ENCODE peak calls at places on chromosomes 13 and 19, in four cellular contexts. One of them, this sample, is unnamed.

GRCh38 chr13:34640179-34640929 is 301.7 kb upstream of the NBEA start:
- DNase-seq in upper lobe of right lung: no peak
- DNase-seq in SK-N-SH: no peak
- DNase-seq in GM23338: no peak
- DNase-seq in this sample: no peak

GRCh38 chr19:13978306-13978705 is 26.0 kb downstream of the DCAF15 start:
- DNase-seq in upper lobe of right lung: peak; percentile 87
- DNase-seq in SK-N-SH: peak; percentile 81
- DNase-seq in GM23338: peak; percentile 99
- DNase-seq in this sample: no peak

GRCh38 chr13:110540871-110541525 is 20.5 kb downstream of the RAB20 start:
- DNase-seq in upper lobe of right lung: no peak
- DNase-seq in SK-N-SH: no peak
- DNase-seq in GM23338: no peak
- DNase-seq in this sample: no peak

GRCh38 chr19:32581704-32582164 is 744 bp downstream of the PDCD5 start:
- DNase-seq in upper lobe of right lung: no peak
- DNase-seq in SK-N-SH: peak; percentile 55
- DNase-seq in GM23338: peak; percentile 53
- DNase-seq in this sample: no peak

GRCh38 chr19:42466521-42467436 is 24.0 kb upstream of the CXCL17 start:
- DNase-seq in upper lobe of right lung: no peak
- DNase-seq in SK-N-SH: no peak
- DNase-seq in GM23338: no peak
- DNase-seq in this sample: no peak

GRCh38 chr13:48437381-48437780 is 24.5 kb upstream of the LPAR6 start:
- DNase-seq in upper lobe of right lung: no peak
- DNase-seq in SK-N-SH: no peak
- DNase-seq in GM23338: no peak
- DNase-seq in this sample: peak; percentile 31

GRCh38 chr19:29004796-29005195 is 208.2 kb downstream of the UQCRFS1 start:
- DNase-seq in upper lobe of right lung: peak; percentile 22
- DNase-seq in SK-N-SH: no peak
- DNase-seq in GM23338: no peak
- DNase-seq in this sample: no peak

GRCh38 chr19:32219392-32219791 is 126.0 kb upstream of the ZNF507 start:
- DNase-seq in upper lobe of right lung: peak; percentile 18
- DNase-seq in SK-N-SH: no peak
- DNase-seq in GM23338: no peak
- DNase-seq in this sample: no peak

GRCh38 chr13:111114362-111115050 is 604 bp upstream of the ARHGEF7 start:
- DNase-seq in upper lobe of right lung: peak; percentile 77
- DNase-seq in SK-N-SH: peak; percentile 77
- DNase-seq in GM23338: peak; percentile 68
- DNase-seq in this sample: no peak

GRCh38 chr13:25085125-25085742 is 10.7 kb upstream of the PABPC3 start:
- DNase-seq in upper lobe of right lung: no peak
- DNase-seq in SK-N-SH: peak; percentile 51
- DNase-seq in GM23338: peak; percentile 84
- DNase-seq in this sample: no peak

GRCh38 chr13:75079226-75079625 is 402.7 kb downstream of the TBC1D4 start:
- DNase-seq in upper lobe of right lung: no peak
- DNase-seq in SK-N-SH: no peak
- DNase-seq in GM23338: no peak
- DNase-seq in this sample: no peak

GRCh38 chr13:28100149-28101121 is at the start of gene FLT3:
- DNase-seq in upper lobe of right lung: peak; percentile 70
- DNase-seq in SK-N-SH: peak; percentile 59
- DNase-seq in GM23338: peak; percentile 84
- DNase-seq in this sample: no peak

GRCh38 chr19:51699170-51699569 is 6.0 kb downstream of the SPACA6 start:
- DNase-seq in upper lobe of right lung: no peak
- DNase-seq in SK-N-SH: peak; percentile 0
- DNase-seq in GM23338: no peak
- DNase-seq in this sample: no peak

GRCh38 chr19:10007811-10008211 is 2.5 kb downstream of the COL5A3 start:
- DNase-seq in upper lobe of right lung: no peak
- DNase-seq in SK-N-SH: peak; percentile 41
- DNase-seq in GM23338: no peak
- DNase-seq in this sample: peak; percentile 14

DNA sequence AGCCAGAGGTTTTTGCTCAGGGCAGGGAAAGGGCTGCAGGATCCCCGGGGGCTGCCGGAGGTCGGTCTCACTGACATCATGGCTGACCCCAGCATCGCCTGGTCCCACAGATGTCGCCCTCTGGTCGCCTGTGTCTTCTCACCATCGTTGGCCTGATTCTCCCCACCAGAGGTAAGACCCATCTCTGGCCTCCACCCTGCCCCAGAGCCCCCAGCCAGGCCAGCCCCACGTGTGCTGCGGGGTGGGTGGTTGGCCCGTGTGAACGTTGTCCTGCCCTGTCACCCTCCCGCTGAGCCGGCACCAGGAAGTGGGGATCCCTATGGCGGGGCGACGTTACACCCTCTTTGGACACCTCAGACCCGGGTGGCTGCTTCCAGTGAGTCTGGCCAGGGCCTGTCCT is 906 bp downstream of the FXYD5 start:
- DNase-seq in upper lobe of right lung: no peak
- DNase-seq in SK-N-SH: no peak
- DNase-seq in GM23338: no peak
- DNase-seq in this sample: no peak
- H3K27ac ChIP-seq in upper lobe of right lung: peak overlapping the region; percentile 67
- H3K27ac ChIP-seq in SK-N-SH: no peak overlapping the region
- H3K27ac ChIP-seq in GM23338: no peak overlapping the region
- H3K27ac ChIP-seq in this sample: no peak overlapping the region

GRCh38 chr13:45413826-45414312 is 4.3 kb downstream of the SLC25A30 start:
- DNase-seq in upper lobe of right lung: no peak
- DNase-seq in SK-N-SH: no peak
- DNase-seq in GM23338: no peak
- DNase-seq in this sample: no peak
- H3K27ac ChIP-seq in upper lobe of right lung: peak overlapping the region; percentile 66
- H3K27ac ChIP-seq in SK-N-SH: no peak overlapping the region
- H3K27ac ChIP-seq in GM23338: no peak overlapping the region
- H3K27ac ChIP-seq in this sample: no peak overlapping the region

DNA sequence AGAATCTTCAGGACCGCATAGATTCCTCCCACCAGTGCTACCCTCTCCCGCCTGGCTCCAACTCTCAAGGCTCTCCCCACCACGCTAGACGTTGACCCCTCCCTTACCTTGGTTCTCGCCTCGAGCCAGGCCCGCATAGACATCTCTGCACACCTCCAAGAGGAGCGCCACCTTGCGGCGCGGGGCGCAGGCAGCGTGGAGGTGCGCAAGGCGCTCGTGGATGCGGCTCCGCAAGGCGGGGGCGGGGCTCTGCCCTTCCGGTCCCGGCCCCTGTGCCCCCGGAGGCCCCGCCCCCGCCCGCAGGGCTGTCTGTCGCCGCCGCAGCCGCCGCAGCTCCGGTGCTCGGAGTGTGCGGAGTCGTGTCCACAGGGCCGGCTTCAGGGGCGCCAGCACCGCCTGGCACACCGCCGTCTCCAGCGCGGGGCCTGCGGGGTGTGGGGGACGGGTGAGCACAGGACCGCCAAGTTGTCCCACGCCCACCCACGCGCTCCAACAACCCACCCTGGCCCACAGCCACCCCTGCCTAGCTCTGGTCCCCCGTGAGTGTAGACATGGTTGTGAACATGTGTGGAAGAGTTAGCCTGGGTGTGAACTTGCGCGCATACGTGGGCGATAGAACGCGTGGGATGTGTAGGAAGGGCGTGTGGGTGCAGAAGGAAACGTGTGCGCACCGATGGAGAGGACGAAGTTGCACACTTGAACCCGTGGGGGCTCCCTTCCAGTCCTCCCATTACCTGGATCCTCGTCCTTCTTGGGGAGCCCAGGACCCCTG is 8.1 kb downstream of the RINL start:
- DNase-seq in upper lobe of right lung: peak; percentile 97
- DNase-seq in SK-N-SH: peak; percentile 91
- DNase-seq in GM23338: peak; percentile 81
- DNase-seq in this sample: peak; percentile 58
- H3K27ac ChIP-seq in upper lobe of right lung: peak overlapping the region; percentile 21
- H3K27ac ChIP-seq in SK-N-SH: no peak overlapping the region
- H3K27ac ChIP-seq in GM23338: no peak overlapping the region
- H3K27ac ChIP-seq in this sample: peak overlapping the region; percentile 30

GRCh38 chr19:19169236-19170052 is 619 bp downstream of the MEF2B start:
- DNase-seq in upper lobe of right lung: no peak
- DNase-seq in SK-N-SH: no peak
- DNase-seq in GM23338: no peak
- DNase-seq in this sample: no peak
- H3K27ac ChIP-seq in upper lobe of right lung: no peak overlapping the region
- H3K27ac ChIP-seq in SK-N-SH: no peak overlapping the region
- H3K27ac ChIP-seq in GM23338: no peak overlapping the region
- H3K27ac ChIP-seq in this sample: no peak overlapping the region

This sample was measured in substantia nigra.